ENCODE peak calls at places on chromosomes 13 and 19, in four cellular contexts. One of them, this sample, is unnamed.

GRCh38 chr19:35281303-35281702 is 1.0 kb upstream of the HAMP start:
- DNase-seq in cardiac muscle cell: no peak
- DNase-seq in BJ: no peak
- DNase-seq in fibroblast of the aortic adventitia: no peak
- DNase-seq in this sample: no peak

GRCh38 chr13:111484129-111484925 is 163.9 kb downstream of the TEX29 start:
- DNase-seq in cardiac muscle cell: no peak
- DNase-seq in fibroblast of the aortic adventitia: no peak
- DNase-seq in BJ: no peak
- DNase-seq in this sample: no peak

GRCh38 chr13:44305845-44306244 is 67.8 kb upstream of the SERP2 start:
- DNase-seq in fibroblast of the aortic adventitia: peak; percentile 37
- DNase-seq in BJ: no peak
- DNase-seq in cardiac muscle cell: no peak
- DNase-seq in this sample: peak; percentile 43

GRCh38 chr13:52850396-52851152 is 2.1 kb upstream of the PCDH8 start:
- DNase-seq in cardiac muscle cell: peak; percentile 79
- DNase-seq in BJ: no peak
- DNase-seq in fibroblast of the aortic adventitia: peak; percentile 34
- DNase-seq in this sample: peak; percentile 17

GRCh38 chr13:35470671-35471465 is 5.6 kb downstream of the MAB21L1 start:
- DNase-seq in BJ: no peak
- DNase-seq in cardiac muscle cell: peak; percentile 48
- DNase-seq in fibroblast of the aortic adventitia: peak; percentile 53
- DNase-seq in this sample: no peak

GRCh38 chr13:113948034-113948742 is 25.7 kb downstream of the C13orf46 start:
- DNase-seq in BJ: no peak
- DNase-seq in cardiac muscle cell: no peak
- DNase-seq in fibroblast of the aortic adventitia: no peak
- DNase-seq in this sample: peak; percentile 33

GRCh38 chr13:111178417-111178816 is 63.3 kb downstream of the ARHGEF7 start:
- DNase-seq in fibroblast of the aortic adventitia: no peak
- DNase-seq in cardiac muscle cell: no peak
- DNase-seq in BJ: no peak
- DNase-seq in this sample: no peak

GRCh38 chr19:45076029-45076850 is at the start of gene ZNF296:
- DNase-seq in fibroblast of the aortic adventitia: peak; percentile 21
- DNase-seq in cardiac muscle cell: peak; percentile 43
- DNase-seq in BJ: no peak
- DNase-seq in this sample: peak; percentile 34

GRCh38 chr19:34265221-34265650 is 10.9 kb downstream of the GARRE1 start:
- DNase-seq in fibroblast of the aortic adventitia: no peak
- DNase-seq in cardiac muscle cell: no peak
- DNase-seq in BJ: no peak
- DNase-seq in this sample: no peak

GRCh38 chr19:15463865-15464371 is 426 bp downstream of the RASAL3 start:
- DNase-seq in fibroblast of the aortic adventitia: no peak
- DNase-seq in BJ: no peak
- DNase-seq in cardiac muscle cell: no peak
- DNase-seq in this sample: no peak

GRCh38 chr13:72537400-72537780 is 190.0 kb downstream of the MZT1 start:
- DNase-seq in cardiac muscle cell: no peak
- DNase-seq in BJ: no peak
- DNase-seq in fibroblast of the aortic adventitia: no peak
- DNase-seq in this sample: no peak

GRCh38 chr13:50511877-50512332 is 331.6 kb downstream of the DLEU7 start:
- DNase-seq in BJ: no peak
- DNase-seq in cardiac muscle cell: no peak
- DNase-seq in fibroblast of the aortic adventitia: no peak
- DNase-seq in this sample: no peak

GRCh38 chr19:16899566-16900075 is 10.8 kb downstream of the F2RL3 start:
- DNase-seq in BJ: no peak
- DNase-seq in cardiac muscle cell: peak; percentile 45
- DNase-seq in fibroblast of the aortic adventitia: peak; percentile 31
- DNase-seq in this sample: peak; percentile 26

GRCh38 chr19:1153891-1154730 is 20.0 kb downstream of the SBNO2 start:
- DNase-seq in BJ: no peak
- DNase-seq in fibroblast of the aortic adventitia: no peak
- DNase-seq in cardiac muscle cell: no peak
- DNase-seq in this sample: no peak

GRCh38 chr13:97267418-97268059 is 45.4 kb downstream of the MBNL2 start:
- DNase-seq in BJ: no peak
- DNase-seq in cardiac muscle cell: no peak
- DNase-seq in fibroblast of the aortic adventitia: no peak
- DNase-seq in this sample: no peak

GRCh38 chr13:95624020-95624419 is 20.5 kb downstream of the DZIP1 start:
- DNase-seq in cardiac muscle cell: peak; percentile 73
- DNase-seq in fibroblast of the aortic adventitia: peak; percentile 73
- DNase-seq in BJ: no peak
- DNase-seq in this sample: peak; percentile 72

GRCh38 chr19:42563352-42564210 is 31.1 kb downstream of the CEACAM8 start:
- DNase-seq in BJ: no peak
- DNase-seq in fibroblast of the aortic adventitia: peak; percentile 48
- DNase-seq in cardiac muscle cell: peak; percentile 60
- DNase-seq in this sample: peak; percentile 44

GRCh38 chr13:42574011-42574410 is at the start of gene TNFSF11:
- DNase-seq in cardiac muscle cell: peak; percentile 33
- DNase-seq in BJ: no peak
- DNase-seq in fibroblast of the aortic adventitia: no peak
- DNase-seq in this sample: no peak

DNA sequence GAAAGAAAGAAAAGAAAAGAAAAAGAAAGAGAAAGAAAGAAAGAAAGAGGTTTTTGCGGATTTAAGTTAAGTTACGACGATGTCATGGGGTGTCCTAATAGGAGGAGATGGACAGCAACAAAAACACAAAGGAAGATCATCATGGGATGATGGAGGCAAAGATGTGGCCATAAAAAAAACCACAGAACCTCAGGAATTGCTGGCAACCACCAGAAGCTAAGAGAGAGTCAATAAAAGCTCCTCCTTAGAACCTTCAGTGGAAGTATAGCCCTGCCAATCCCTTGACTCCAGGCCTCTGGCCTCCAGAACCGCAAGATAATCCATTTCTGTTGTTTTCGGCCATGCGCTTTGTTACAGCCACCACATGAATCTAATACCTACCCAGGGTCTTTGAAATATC is 11.5 kb downstream of the PLEKHA4 start:
- DNase-seq in cardiac muscle cell: no peak
- DNase-seq in BJ: no peak
- DNase-seq in fibroblast of the aortic adventitia: no peak
- DNase-seq in this sample: peak; percentile 74
- H3K4me3 ChIP-seq in cardiac muscle cell: no peak overlapping the region
- H3K4me3 ChIP-seq in BJ: no peak overlapping the region
- H3K4me3 ChIP-seq in fibroblast of the aortic adventitia: no peak overlapping the region
- H3K4me3 ChIP-seq in this sample: no peak overlapping the region

GRCh38 chr13:30355405-30355741 is 48.0 kb upstream of the KATNAL1 start:
- DNase-seq in fibroblast of the aortic adventitia: no peak
- DNase-seq in BJ: no peak
- DNase-seq in cardiac muscle cell: no peak
- DNase-seq in this sample: no peak
- H3K4me3 ChIP-seq in fibroblast of the aortic adventitia: no peak overlapping the region
- H3K4me3 ChIP-seq in BJ: no peak overlapping the region
- H3K4me3 ChIP-seq in cardiac muscle cell: no peak overlapping the region
- H3K4me3 ChIP-seq in this sample: no peak overlapping the region

DNA sequence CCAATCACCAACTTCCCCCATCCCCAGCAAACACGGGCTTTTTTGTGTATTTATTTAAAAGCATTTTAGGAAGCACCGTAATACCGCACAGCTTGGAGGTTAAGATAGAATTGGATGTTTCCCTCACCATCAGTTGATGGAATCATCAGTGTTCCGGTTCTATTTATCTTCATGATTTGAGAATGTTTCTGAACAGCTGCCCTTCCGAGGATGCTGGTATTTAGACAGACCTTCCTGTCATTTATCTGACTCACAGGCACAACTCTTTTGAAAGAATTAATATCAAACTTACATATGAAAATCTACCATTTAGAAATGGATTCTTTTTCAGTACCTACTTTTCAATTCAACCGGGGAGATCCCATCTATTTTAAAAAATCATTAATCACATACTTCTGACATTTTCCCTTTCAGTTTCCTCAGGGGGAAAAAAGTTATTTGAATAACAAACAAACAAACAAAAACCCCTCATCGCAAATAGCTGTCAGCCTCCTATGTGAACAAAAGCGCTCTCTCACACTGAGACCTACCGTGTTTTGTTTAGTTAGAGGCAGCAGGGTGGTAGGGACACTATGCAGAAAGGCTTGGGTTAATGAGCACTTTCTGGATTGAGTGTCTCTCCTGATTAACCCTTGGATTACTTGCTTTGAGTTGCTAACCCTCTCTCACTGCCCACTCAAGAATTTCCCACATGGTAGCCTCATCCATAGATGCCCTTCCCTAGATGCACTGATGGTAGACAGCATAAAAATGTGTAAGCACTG is 189.3 kb downstream of the TM9SF2 start:
- DNase-seq in fibroblast of the aortic adventitia: no peak
- DNase-seq in BJ: no peak
- DNase-seq in cardiac muscle cell: no peak
- DNase-seq in this sample: no peak
- H3K4me3 ChIP-seq in fibroblast of the aortic adventitia: no peak overlapping the region
- H3K4me3 ChIP-seq in BJ: no peak overlapping the region
- H3K4me3 ChIP-seq in cardiac muscle cell: no peak overlapping the region
- H3K4me3 ChIP-seq in this sample: no peak overlapping the region

GRCh38 chr19:40348961-40349507 is 539 bp downstream of the PLD3 start:
- DNase-seq in cardiac muscle cell: peak; percentile 48
- DNase-seq in fibroblast of the aortic adventitia: peak; percentile 72
- DNase-seq in BJ: no peak
- DNase-seq in this sample: peak; percentile 66
- H3K4me3 ChIP-seq in cardiac muscle cell: peak overlapping the region; percentile 79
- H3K4me3 ChIP-seq in fibroblast of the aortic adventitia: peak overlapping the region; percentile 98
- H3K4me3 ChIP-seq in BJ: peak overlapping the region; percentile 76
- H3K4me3 ChIP-seq in this sample: peak overlapping the region; percentile 77

GRCh38 chr19:58577581-58578429 is 4.7 kb upstream of the MZF1 start:
- DNase-seq in BJ: no peak
- DNase-seq in fibroblast of the aortic adventitia: no peak
- DNase-seq in cardiac muscle cell: no peak
- DNase-seq in this sample: no peak
- H3K4me3 ChIP-seq in BJ: no peak overlapping the region
- H3K4me3 ChIP-seq in fibroblast of the aortic adventitia: no peak overlapping the region
- H3K4me3 ChIP-seq in cardiac muscle cell: no peak overlapping the region
- H3K4me3 ChIP-seq in this sample: no peak overlapping the region

GRCh38 chr19:39499082-39499642 is 415 bp downstream of the DLL3 start:
- DNase-seq in BJ: no peak
- DNase-seq in fibroblast of the aortic adventitia: no peak
- DNase-seq in cardiac muscle cell: peak; percentile 23
- DNase-seq in this sample: peak; percentile 11

GRCh38 chr19:39500543-39500942 is 1.8 kb downstream of the DLL3 start:
- DNase-seq in cardiac muscle cell: no peak
- DNase-seq in BJ: no peak
- DNase-seq in fibroblast of the aortic adventitia: no peak
- DNase-seq in this sample: no peak

GRCh38 chr19:39498262-39499081 is at the start of gene DLL3:
- DNase-seq in BJ: no peak
- DNase-seq in fibroblast of the aortic adventitia: peak; percentile 6
- DNase-seq in cardiac muscle cell: no peak
- DNase-seq in this sample: peak; percentile 54

GRCh38 chr19:39501340-39501739 is 2.6 kb downstream of the DLL3 start:
- DNase-seq in fibroblast of the aortic adventitia: no peak
- DNase-seq in BJ: no peak
- DNase-seq in cardiac muscle cell: no peak
- DNase-seq in this sample: no peak

GRCh38 chr19:39499932-39500331 is 1.2 kb downstream of the DLL3 start:
- DNase-seq in cardiac muscle cell: no peak
- DNase-seq in BJ: no peak
- DNase-seq in fibroblast of the aortic adventitia: no peak
- DNase-seq in this sample: no peak
- H3K4me3 ChIP-seq in cardiac muscle cell: no peak overlapping the region
- H3K4me3 ChIP-seq in BJ: no peak overlapping the region
- H3K4me3 ChIP-seq in fibroblast of the aortic adventitia: no peak overlapping the region
- H3K4me3 ChIP-seq in this sample: no peak overlapping the region

GRCh38 chr13:83881917-83882625 is at the start of gene SLITRK1:
- DNase-seq in BJ: peak; percentile 19
- DNase-seq in fibroblast of the aortic adventitia: peak; percentile 63
- DNase-seq in cardiac muscle cell: peak; percentile 69
- DNase-seq in this sample: no peak
- H3K4me3 ChIP-seq in BJ: peak within 1 kb of the TSS; percentile 13
- H3K4me3 ChIP-seq in fibroblast of the aortic adventitia: peak within 1 kb of the TSS; percentile 52
- H3K4me3 ChIP-seq in cardiac muscle cell: peak within 1 kb of the TSS; percentile 24
- H3K4me3 ChIP-seq in this sample: no peak within 1 kb of the TSS

GRCh38 chr13:46403851-46404731 is 17.0 kb upstream of the RUBCNL start:
- DNase-seq in BJ: no peak
- DNase-seq in fibroblast of the aortic adventitia: no peak
- DNase-seq in cardiac muscle cell: no peak
- DNase-seq in this sample: no peak
- H3K4me3 ChIP-seq in BJ: no peak overlapping the region
- H3K4me3 ChIP-seq in fibroblast of the aortic adventitia: no peak overlapping the region
- H3K4me3 ChIP-seq in cardiac muscle cell: no peak overlapping the region
- H3K4me3 ChIP-seq in this sample: no peak overlapping the region

GRCh38 chr19:4122480-4122879 is 1.4 kb downstream of the MAP2K2 start:
- DNase-seq in BJ: no peak
- DNase-seq in fibroblast of the aortic adventitia: no peak
- DNase-seq in cardiac muscle cell: no peak
- DNase-seq in this sample: no peak

GRCh38 chr19:4120933-4121612 is 2.8 kb downstream of the MAP2K2 start:
- DNase-seq in fibroblast of the aortic adventitia: no peak
- DNase-seq in BJ: no peak
- DNase-seq in cardiac muscle cell: no peak
- DNase-seq in this sample: no peak

GRCh38 chr19:4124638-4125037 is 716 bp upstream of the MAP2K2 start:
- DNase-seq in BJ: no peak
- DNase-seq in fibroblast of the aortic adventitia: no peak
- DNase-seq in cardiac muscle cell: no peak
- DNase-seq in this sample: no peak

GRCh38 chr19:4121815-4122214 is 2.1 kb downstream of the MAP2K2 start:
- DNase-seq in cardiac muscle cell: no peak
- DNase-seq in fibroblast of the aortic adventitia: no peak
- DNase-seq in BJ: no peak
- DNase-seq in this sample: no peak

GRCh38 chr19:4123615-4124568 is at the start of gene MAP2K2:
- DNase-seq in cardiac muscle cell: peak; percentile 94
- DNase-seq in BJ: peak; percentile 24
- DNase-seq in fibroblast of the aortic adventitia: peak; percentile 89
- DNase-seq in this sample: peak; percentile 91
- H3K4me3 ChIP-seq in cardiac muscle cell: peak within 1 kb of the TSS; percentile 100
- H3K4me3 ChIP-seq in BJ: peak within 1 kb of the TSS; percentile 100
- H3K4me3 ChIP-seq in fibroblast of the aortic adventitia: peak within 1 kb of the TSS; percentile 83
- H3K4me3 ChIP-seq in this sample: peak within 1 kb of the TSS; percentile 90

GRCh38 chr13:31848621-31849020 is 109.3 kb downstream of the RXFP2 start:
- DNase-seq in fibroblast of the aortic adventitia: no peak
- DNase-seq in BJ: no peak
- DNase-seq in cardiac muscle cell: no peak
- DNase-seq in this sample: no peak
- H3K4me3 ChIP-seq in fibroblast of the aortic adventitia: no peak overlapping the region
- H3K4me3 ChIP-seq in BJ: no peak overlapping the region
- H3K4me3 ChIP-seq in cardiac muscle cell: no peak overlapping the region
- H3K4me3 ChIP-seq in this sample: no peak overlapping the region

This sample was measured in fibroblast of villous mesenchyme.